ENCODE peak calls at places on chromosomes 13 and 19, in nine cellular contexts. H is HEK293T; P is iPS-NIHi11; L is mammary epithelial cell; G is endothelial cell; S is stimulated activated CD8-positive, alpha-beta memory T cell treated with anti-CD3 and anti-CD28 coated beads, Interleukin-7, amount 100 ng/mL, for 24 hours; Z is activated CD4-positive, alpha-beta memory T cell treated with anti-CD3 and anti-CD28 coated beads, Interleukin-2, amount 10 ng/mL, durations not matched to agents 7 days and 5 days; K is heart right ventricle; A is sciatic nerve. X is an unnamed sample.

GRCh38 chr13:26709461-26709860 is 51.1 kb downstream of the GPR12 start:
- DNase-seq in K (no peak), L (no peak), P (no peak), G (no peak), Z (no peak), S (no peak), H (no peak), A (no peak), X (no peak)

GRCh38 chr13:30107536-30108136 is 199.7 kb downstream of the KATNAL1 start:
- DNase-seq in P (no peak), L (peak; percentile 79), A (no peak), H (no peak), G (no peak), S (no peak), Z (no peak), K (no peak), X (peak; percentile 13)

GRCh38 chr13:98773053-98773452 is 20.6 kb upstream of the SLC15A1 start:
- DNase-seq in L (no peak), S (no peak), K (no peak), H (no peak), Z (no peak), P (peak; percentile 49), G (no peak), A (no peak), X (no peak)

GRCh38 chr19:48480151-48480475 is 10.9 kb downstream of the CYTH2 start:
- DNase-seq in L (no peak), G (no peak), S (no peak), P (peak; percentile 50), A (peak; percentile 77), H (no peak), Z (no peak), K (peak; percentile 76), X (no peak)

GRCh38 chr13:73220966-73221720 is 162.3 kb downstream of the KLF5 start:
- DNase-seq in S (no peak), K (no peak), G (peak; percentile 4), H (no peak), L (peak; percentile 48), P (no peak), A (no peak), Z (no peak), X (peak; percentile 34)

GRCh38 chr19:46629546-46630025 is 4.7 kb upstream of the PTGIR start:
- DNase-seq in A (no peak), G (peak; percentile 60), K (no peak), H (no peak), P (no peak), S (no peak), L (no peak), Z (no peak), X (no peak)

GRCh38 chr13:72104656-72105180 is 237.7 kb upstream of the DACH1 start:
- DNase-seq in P (no peak), G (no peak), A (no peak), K (no peak), L (peak; percentile 78), Z (no peak), H (no peak), S (no peak), X (peak; percentile 24)

GRCh38 chr13:47598340-47598911 is 402.6 kb downstream of the SUCLA2 start:
- DNase-seq in Z (no peak), S (no peak), P (no peak), H (no peak), A (no peak), L (no peak), K (no peak), G (no peak), X (peak; percentile 19)

GRCh38 chr13:31090921-31091624 is 70.6 kb downstream of the HSPH1 start:
- DNase-seq in K (no peak), H (no peak), L (no peak), Z (no peak), S (no peak), P (no peak), A (no peak), G (no peak), X (no peak)

GRCh38 chr13:86174632-86175031 is 375.4 kb upstream of the SLITRK6 start:
- DNase-seq in K (no peak), P (no peak), A (no peak), L (no peak), Z (no peak), G (no peak), H (no peak), S (no peak), X (no peak)

GRCh38 chr19:1402411-1403070 is 1.2 kb upstream of the GAMT start:
- DNase-seq in L (peak; percentile 63), Z (no peak), K (no peak), A (no peak), H (no peak), P (no peak), G (no peak), S (no peak), X (peak; percentile 86)

GRCh38 chr19:30314056-30314804 is 58.0 kb upstream of the ZNF536 start:
- DNase-seq in H (no peak), Z (no peak), P (no peak), A (no peak), G (no peak), L (no peak), K (no peak), S (no peak), X (no peak)

GRCh38 chr19:2578391-2578826 is 102.5 kb downstream of the GADD45B start:
- DNase-seq in A (peak; percentile 63), G (no peak), P (peak; percentile 64), H (no peak), L (peak; percentile 24), K (no peak), S (no peak), Z (no peak), X (peak; percentile 61)

GRCh38 chr19:6064016-6064702 is 46.1 kb downstream of the RFX2 start:
- DNase-seq in Z (no peak), K (no peak), H (no peak), L (peak; percentile 42), A (peak; percentile 53), G (no peak), P (no peak), S (no peak), X (peak; percentile 31)

GRCh38 chr19:18479964-18480723 is 41.7 kb downstream of the ELL start:
- DNase-seq in Z (no peak), A (peak; percentile 86), G (no peak), P (no peak), S (no peak), K (no peak), H (no peak), L (no peak), X (peak; percentile 86)

GRCh38 chr13:44903596-44903995 is 85.7 kb downstream of the NUFIP1 start:
- DNase-seq in L (no peak), Z (no peak), K (peak; percentile 71), A (peak; percentile 86), P (no peak), G (no peak), S (no peak), H (no peak), X (no peak)

GRCh38 chr13:33494596-33495214 is 209.2 kb upstream of the STARD13 start:
- DNase-seq in K (no peak), S (no peak), H (no peak), P (no peak), A (no peak), G (peak; percentile 52), L (peak; percentile 74), Z (no peak), X (peak; percentile 80)

GRCh38 chr19:54209058-54209747 is 8.5 kb downstream of the RPS9 start:
- DNase-seq in S (no peak), H (no peak), K (no peak), P (peak; percentile 31), L (no peak), A (no peak), G (no peak), Z (no peak), X (peak; percentile 51)

GRCh38 chr13:108895220-108895704 is 265.9 kb downstream of the MYO16 start:
- DNase-seq in K (no peak), A (no peak), G (peak; percentile 20), Z (no peak), P (no peak), L (peak; percentile 65), H (no peak), S (no peak), X (peak; percentile 67)

X was measured in MCF 10A.